ENCODE peak calls at places on chromosomes 11 and 22, in five cellular contexts. B, F, O, Y and I are unnamed samples.

GRCh38 chr11:46237248-46238077 is 40.0 kb upstream of the CREB3L1 start:
- DNase-seq in O (peak), B (peak), Y (peak), F (peak), I (no peak)

GRCh38 chr11:134244593-134244992 is 8.6 kb downstream of the THYN1 start:
- DNase-seq in B (no peak), Y (no peak), F (no peak), O (no peak), I (no peak)

GRCh38 chr11:5123802-5124521 is 14.2 kb downstream of the OR52A5 start:
- DNase-seq in O (peak), B (no peak), Y (peak), F (peak), I (peak)

GRCh38 chr11:18001191-18001590 is 11.7 kb downstream of the SERGEF start:
- DNase-seq in B (no peak), F (no peak), O (no peak), Y (no peak), I (no peak)

GRCh38 chr22:35230839-35231584 is 26.3 kb upstream of the HMGXB4 start:
- DNase-seq in Y (no peak), F (no peak), O (no peak), B (no peak), I (no peak)

GRCh38 chr11:104645276-104646018 is 252.8 kb downstream of the CASP12 start:
- DNase-seq in Y (no peak), B (no peak), F (no peak), O (no peak), I (no peak)

GRCh38 chr11:33325456-33325855 is 68.3 kb downstream of the HIPK3 start:
- DNase-seq in F (no peak), B (no peak), O (no peak), Y (no peak), I (no peak)

GRCh38 chr11:61281581-61282250 is 13.4 kb downstream of the VWCE start:
- DNase-seq in Y (no peak), B (no peak), O (no peak), F (peak), I (no peak)

GRCh38 chr11:56521955-56522354 is 21.1 kb downstream of the OR5M11 start:
- DNase-seq in Y (no peak), O (no peak), B (no peak), F (no peak), I (no peak)

GRCh38 chr11:75523189-75523588 is 2.6 kb downstream of the GDPD5 start:
- DNase-seq in O (no peak), F (no peak), B (no peak), Y (no peak), I (no peak)

GRCh38 chr11:22194907-22195306 is 2.0 kb downstream of the ANO5 start:
- DNase-seq in F (no peak), O (no peak), B (no peak), Y (no peak), I (no peak)

DNA sequence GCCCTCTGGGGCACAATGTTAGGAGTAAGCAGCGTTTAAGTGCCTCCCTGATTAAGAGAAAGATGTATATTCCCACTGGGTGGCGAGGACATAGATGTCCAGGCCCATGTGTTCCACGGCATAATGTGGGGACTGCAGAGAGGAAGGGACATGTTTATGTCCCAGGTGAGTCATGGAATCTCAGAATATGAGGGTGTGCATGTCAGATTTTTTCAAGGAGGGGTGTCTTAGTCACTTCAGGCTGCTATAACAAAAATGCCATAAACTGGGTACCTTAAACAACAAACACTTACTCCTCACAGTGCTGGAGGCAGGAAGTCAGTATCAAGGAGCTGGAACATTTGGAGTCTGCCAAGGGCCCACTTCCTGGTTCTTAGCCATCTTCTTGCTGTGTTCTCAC is 55.1 kb downstream of the BCR start:
- DNase-seq in Y (no peak), F (no peak), B (no peak), O (no peak), I (no peak)
- H3K27ac ChIP-seq in Y (no peak), F (no peak), B (no peak), O (no peak), I (no peak)

DNA sequence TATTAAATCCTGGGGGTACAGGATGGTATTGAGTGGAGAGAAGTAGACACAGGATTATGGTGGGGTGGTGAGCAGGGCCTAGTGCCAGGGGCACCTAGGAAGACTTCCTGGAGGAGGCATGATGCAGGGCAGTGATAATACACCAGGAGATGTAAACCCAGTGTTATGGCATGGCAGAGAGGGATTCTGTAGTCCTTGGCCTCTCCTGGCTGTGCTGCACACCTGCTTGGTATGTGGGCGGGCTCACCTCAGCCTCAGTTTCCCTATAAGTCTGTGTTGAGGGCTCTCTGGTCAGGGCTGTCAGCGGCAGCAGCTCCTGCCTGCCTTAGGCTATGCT is 2.2 kb downstream of the PDXP start:
- DNase-seq in B (no peak), F (no peak), O (no peak), Y (no peak), I (no peak)
- H3K27ac ChIP-seq in B (no peak), F (no peak), O (peak), Y (peak), I (no peak)

DNA sequence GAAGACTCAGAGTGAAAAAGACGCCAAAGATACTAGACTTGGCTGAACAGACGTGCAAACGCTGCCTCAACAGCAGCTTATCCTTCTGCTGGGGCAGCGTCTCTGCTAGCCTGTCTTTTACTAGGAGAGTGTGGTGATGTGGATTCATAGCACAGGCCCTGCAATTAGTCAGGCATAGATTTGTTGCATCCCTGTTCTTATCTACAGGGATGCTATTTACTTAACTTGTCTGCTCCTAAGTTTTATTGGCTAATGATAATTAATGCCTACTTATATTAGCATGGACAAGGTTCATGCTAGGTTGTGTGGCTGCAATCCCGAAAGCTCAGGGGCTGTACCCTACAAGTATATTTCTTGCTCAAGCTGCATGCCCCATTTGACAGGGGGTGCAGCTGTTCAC is 686.0 kb upstream of the API5 start:
- DNase-seq in F (no peak), O (no peak), B (no peak), Y (no peak), I (no peak)
- H3K27ac ChIP-seq in F (no peak), O (no peak), B (no peak), Y (no peak), I (no peak)

GRCh38 chr11:1693327-1694063 is 3.5 kb upstream of the KRTAP5-6 start:
- DNase-seq in O (peak), Y (peak), B (peak), F (peak), I (no peak)
- H3K27ac ChIP-seq in O (no peak), Y (no peak), B (no peak), F (no peak), I (peak)

GRCh38 chr11:62627718-62628117 is 5.9 kb upstream of the B3GAT3 start:
- DNase-seq in B (no peak), F (no peak), O (no peak), Y (no peak), I (no peak)
- H3K27ac ChIP-seq in B (no peak), F (no peak), O (no peak), Y (no peak), I (no peak)

DNA sequence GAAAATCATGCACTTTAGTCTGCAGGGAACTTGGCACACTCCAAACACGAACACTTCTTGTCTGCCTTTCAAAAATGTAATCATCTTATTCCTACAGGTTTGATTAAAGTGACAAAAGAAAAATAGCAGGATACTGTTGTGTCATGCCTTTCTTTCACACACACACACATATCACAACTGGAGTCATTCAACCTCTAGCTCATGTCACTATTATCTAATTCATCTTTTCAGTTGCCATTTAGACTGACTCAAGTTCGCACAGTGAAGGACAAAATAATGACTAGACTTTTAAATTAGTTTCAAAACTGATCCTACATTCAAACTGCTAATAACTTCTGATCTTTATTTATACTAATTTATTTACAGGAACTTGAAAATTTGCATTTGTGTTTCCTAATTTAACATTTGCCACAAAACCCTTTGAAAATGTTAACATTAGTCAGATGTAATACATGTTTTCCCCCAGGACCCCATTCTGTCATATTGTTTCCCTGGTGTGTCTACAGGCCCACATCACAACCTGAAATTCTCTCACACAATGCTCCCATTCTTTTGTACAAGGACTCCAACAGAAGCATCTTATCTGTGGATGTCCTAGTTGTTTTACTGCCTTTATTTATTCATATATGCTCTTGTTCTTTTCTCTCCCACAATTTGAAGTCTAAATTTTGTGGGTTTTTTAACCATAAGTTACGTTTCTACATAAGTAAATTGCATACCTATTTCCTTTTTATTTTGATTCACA is 171.1 kb downstream of the GRIA4 start:
- DNase-seq in O (no peak), F (no peak), B (no peak), Y (no peak), I (no peak)
- H3K27ac ChIP-seq in O (no peak), F (no peak), B (no peak), Y (no peak), I (no peak)

GRCh38 chr11:45209000-45209399 is 62.6 kb downstream of the PRDM11 start:
- DNase-seq in F (no peak), Y (no peak), B (no peak), O (no peak), I (no peak)
- H3K27ac ChIP-seq in F (no peak), Y (no peak), B (no peak), O (peak), I (no peak)

GRCh38 chr22:37052386-37053309 is 1.1 kb downstream of the KCTD17 start:
- DNase-seq in O (no peak), F (no peak), Y (no peak), B (no peak), I (no peak)

GRCh38 chr22:37054078-37054440 is 2.5 kb downstream of the KCTD17 start:
- DNase-seq in B (no peak), F (no peak), Y (no peak), O (no peak), I (no peak)

GRCh38 chr22:37050913-37051628 is 471 bp upstream of the KCTD17 start:
- DNase-seq in O (no peak), Y (no peak), F (no peak), B (no peak), I (no peak)

GRCh38 chr22:37053310-37054077 is 2.0 kb downstream of the KCTD17 start:
- DNase-seq in Y (no peak), O (no peak), B (no peak), F (no peak), I (no peak)

GRCh38 chr22:37051629-37052385 is at the start of gene KCTD17:
- DNase-seq in O (peak), Y (no peak), F (peak), B (peak), I (no peak)
- H3K27ac ChIP-seq in O (no peak), Y (no peak), F (no peak), B (peak), I (no peak)

GRCh38 chr22:27129266-27129665 is 471.9 kb downstream of the MIAT start:
- DNase-seq in O (no peak), Y (no peak), B (no peak), F (peak), I (peak)
- H3K27ac ChIP-seq in O (no peak), Y (no peak), B (no peak), F (no peak), I (no peak)